ENCODE peak calls at places on chromosomes 4 and X, in eight cellular contexts. One of them, this sample, is unnamed.

GRCh38 chr4:67616478-67616877 is 58.0 kb downstream of the STAP1 start:
- DNase-seq in endothelial cell of umbilical vein: peak; percentile 13
- DNase-seq in GM12878: no peak
- DNase-seq in HCT116: no peak
- DNase-seq in HepG2: no peak
- DNase-seq in GM23338: no peak
- DNase-seq in H1: no peak
- DNase-seq in K562: no peak
- DNase-seq in this sample: no peak

GRCh38 chr4:10981611-10982010 is 297.0 kb upstream of the CLNK start:
- DNase-seq in H1: no peak
- DNase-seq in endothelial cell of umbilical vein: no peak
- DNase-seq in GM23338: peak; percentile 28
- DNase-seq in HepG2: no peak
- DNase-seq in HCT116: no peak
- DNase-seq in GM12878: no peak
- DNase-seq in K562: no peak
- DNase-seq in this sample: no peak

GRCh38 chr4:4206204-4206603 is 20.5 kb downstream of the OTOP1 start:
- DNase-seq in GM23338: no peak
- DNase-seq in GM12878: no peak
- DNase-seq in HepG2: no peak
- DNase-seq in H1: no peak
- DNase-seq in HCT116: peak; percentile 10
- DNase-seq in endothelial cell of umbilical vein: no peak
- DNase-seq in K562: no peak
- DNase-seq in this sample: no peak

GRCh38 chr4:8350326-8350725 is 80.8 kb downstream of the HTRA3 start:
- DNase-seq in K562: no peak
- DNase-seq in GM23338: no peak
- DNase-seq in HCT116: no peak
- DNase-seq in HepG2: no peak
- DNase-seq in H1: no peak
- DNase-seq in GM12878: no peak
- DNase-seq in endothelial cell of umbilical vein: no peak
- DNase-seq in this sample: no peak

GRCh38 chr4:16686195-16686594 is 212.2 kb downstream of the LDB2 start:
- DNase-seq in H1: no peak
- DNase-seq in HepG2: no peak
- DNase-seq in endothelial cell of umbilical vein: peak; percentile 82
- DNase-seq in HCT116: no peak
- DNase-seq in GM12878: no peak
- DNase-seq in GM23338: no peak
- DNase-seq in K562: no peak
- DNase-seq in this sample: no peak

GRCh38 chr4:184752496-184753275 is 18.8 kb upstream of the CENPU start:
- DNase-seq in HepG2: no peak
- DNase-seq in GM23338: no peak
- DNase-seq in HCT116: no peak
- DNase-seq in endothelial cell of umbilical vein: no peak
- DNase-seq in GM12878: no peak
- DNase-seq in H1: no peak
- DNase-seq in K562: no peak
- DNase-seq in this sample: no peak

GRCh38 chrX:65406532-65406931 is 128.1 kb downstream of the LAS1L start:
- DNase-seq in GM12878: no peak
- DNase-seq in GM23338: peak; percentile 23
- DNase-seq in H1: no peak
- DNase-seq in HepG2: no peak
- DNase-seq in endothelial cell of umbilical vein: no peak
- DNase-seq in K562: no peak
- DNase-seq in HCT116: no peak
- DNase-seq in this sample: no peak

GRCh38 chrX:17559728-17560379 is 177.4 kb upstream of the SCML1 start:
- DNase-seq in HCT116: peak; percentile 42
- DNase-seq in endothelial cell of umbilical vein: peak; percentile 59
- DNase-seq in K562: no peak
- DNase-seq in HepG2: no peak
- DNase-seq in GM23338: peak; percentile 38
- DNase-seq in GM12878: no peak
- DNase-seq in H1: no peak
- DNase-seq in this sample: no peak

GRCh38 chrX:131778269-131779218 is 234.7 kb downstream of the OR13H1 start:
- DNase-seq in GM23338: no peak
- DNase-seq in endothelial cell of umbilical vein: no peak
- DNase-seq in HCT116: no peak
- DNase-seq in H1: no peak
- DNase-seq in GM12878: peak; percentile 82
- DNase-seq in HepG2: no peak
- DNase-seq in K562: no peak
- DNase-seq in this sample: peak; percentile 67

DNA sequence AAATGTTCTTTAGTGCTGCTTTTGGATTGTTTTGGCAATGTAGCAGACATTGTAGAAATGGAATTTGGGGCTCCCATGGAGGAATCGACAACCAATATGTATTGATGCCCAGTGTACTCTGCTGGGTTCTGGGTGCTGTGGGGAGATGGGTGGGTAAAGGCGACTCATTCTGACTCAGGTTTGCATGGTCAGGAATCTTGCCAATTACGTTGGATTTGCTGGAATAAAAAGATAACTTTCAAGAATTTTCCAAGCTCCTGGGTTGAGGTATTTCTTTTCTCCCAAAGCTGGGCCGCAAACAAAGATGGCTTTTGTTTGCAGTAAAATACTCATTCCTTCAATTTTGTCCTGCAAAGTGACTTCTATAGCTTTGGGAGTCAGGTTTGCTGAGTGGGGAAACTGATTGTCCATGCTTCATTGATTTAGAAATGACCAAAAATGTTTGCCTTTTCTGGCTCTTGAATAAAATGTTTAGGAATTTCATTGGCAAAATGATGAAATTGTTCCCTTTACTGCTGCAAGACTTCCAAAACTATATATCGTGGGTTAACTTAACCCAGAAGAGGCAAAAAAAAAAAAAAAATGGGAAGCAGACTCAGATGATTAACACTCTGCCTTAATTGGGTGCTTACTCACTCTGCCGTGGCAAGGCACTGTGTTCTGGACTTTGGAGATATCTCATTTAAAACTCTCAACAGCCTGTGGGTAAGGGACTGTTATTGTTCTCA is 57.0 kb downstream of the RTL9 start:
- DNase-seq in GM23338: no peak
- DNase-seq in H1: no peak
- DNase-seq in HepG2: no peak
- DNase-seq in endothelial cell of umbilical vein: no peak
- DNase-seq in GM12878: no peak
- DNase-seq in HCT116: no peak
- DNase-seq in K562: no peak
- DNase-seq in this sample: no peak
- H3K4me2 ChIP-seq in GM23338: no peak overlapping the region
- H3K4me2 ChIP-seq in H1: no peak overlapping the region
- H3K4me2 ChIP-seq in HepG2: no peak overlapping the region
- H3K4me2 ChIP-seq in endothelial cell of umbilical vein: no peak overlapping the region
- H3K4me2 ChIP-seq in GM12878: no peak overlapping the region
- H3K4me2 ChIP-seq in HCT116: peak overlapping the region; percentile 27
- H3K4me2 ChIP-seq in K562: no peak overlapping the region
- H3K4me2 ChIP-seq in this sample: no peak overlapping the region

DNA sequence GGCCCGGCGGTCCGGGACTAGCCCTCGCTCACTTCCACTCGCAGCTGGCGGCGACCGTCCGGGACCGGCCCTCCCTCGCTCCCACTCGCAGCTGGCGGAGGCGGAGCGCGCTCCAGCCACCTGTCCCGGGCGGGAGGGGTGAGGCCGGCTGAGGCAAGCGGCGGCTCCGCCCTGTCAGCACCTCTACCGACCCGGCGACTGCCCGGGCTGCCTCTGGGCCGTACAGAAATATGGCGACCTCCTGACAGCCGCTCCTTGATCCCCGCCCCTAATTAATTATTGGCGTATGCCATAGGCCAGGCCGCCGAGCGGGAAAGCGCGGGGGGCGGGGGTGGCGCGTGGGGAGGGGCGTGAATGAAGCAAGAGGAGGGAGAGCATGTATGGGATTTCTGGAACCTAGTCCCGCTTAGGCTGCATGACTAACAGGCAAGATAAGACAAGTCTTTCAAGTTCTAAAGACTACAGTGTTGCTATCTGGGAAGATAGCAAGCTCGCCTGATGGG is at the start of gene MORC4:
- DNase-seq in K562: peak; percentile 3
- DNase-seq in GM12878: no peak
- DNase-seq in GM23338: peak; percentile 76
- DNase-seq in endothelial cell of umbilical vein: peak; percentile 72
- DNase-seq in HCT116: peak; percentile 67
- DNase-seq in H1: peak; percentile 58
- DNase-seq in HepG2: peak; percentile 65
- DNase-seq in this sample: peak; percentile 79
- TF ChIP-seq POLR2AphosphoS5 in K562: no peak
- TF ChIP-seq POLR2AphosphoS5 in GM12878: no peak
- TF ChIP-seq POLR2AphosphoS5 in GM23338: peak; percentile 55
- TF ChIP-seq POLR2AphosphoS5 in endothelial cell of umbilical vein: no peak
- TF ChIP-seq POLR2AphosphoS5 in HCT116: peak; percentile 63
- TF ChIP-seq POLR2AphosphoS5 in H1: no peak
- TF ChIP-seq POLR2AphosphoS5 in HepG2: no peak
- TF ChIP-seq POLR2AphosphoS5 in this sample: no peak

GRCh38 chr4:80202784-80203553 is 5.7 kb downstream of the PRDM8 start:
- DNase-seq in HCT116: no peak
- DNase-seq in endothelial cell of umbilical vein: peak; percentile 37
- DNase-seq in HepG2: no peak
- DNase-seq in K562: no peak
- DNase-seq in H1: no peak
- DNase-seq in GM23338: peak; percentile 62
- DNase-seq in GM12878: no peak
- DNase-seq in this sample: no peak
- H3K4me2 ChIP-seq in HCT116: no peak overlapping the region
- H3K4me2 ChIP-seq in endothelial cell of umbilical vein: peak overlapping the region; percentile 55
- H3K4me2 ChIP-seq in HepG2: no peak overlapping the region
- H3K4me2 ChIP-seq in K562: no peak overlapping the region
- H3K4me2 ChIP-seq in H1: peak overlapping the region; percentile 59
- H3K4me2 ChIP-seq in GM23338: peak overlapping the region; percentile 81
- H3K4me2 ChIP-seq in GM12878: peak overlapping the region; percentile 92
- H3K4me2 ChIP-seq in this sample: no peak overlapping the region

GRCh38 chr4:83686166-83686565 is 150.3 kb downstream of the GPAT3 start:
- DNase-seq in H1: no peak
- DNase-seq in HCT116: no peak
- DNase-seq in K562: no peak
- DNase-seq in HepG2: no peak
- DNase-seq in GM23338: no peak
- DNase-seq in endothelial cell of umbilical vein: peak; percentile 16
- DNase-seq in GM12878: no peak
- DNase-seq in this sample: no peak
- TF ChIP-seq POLR2AphosphoS5 in H1: no peak
- TF ChIP-seq POLR2AphosphoS5 in HCT116: no peak
- TF ChIP-seq POLR2AphosphoS5 in K562: no peak
- TF ChIP-seq POLR2AphosphoS5 in HepG2: no peak
- TF ChIP-seq POLR2AphosphoS5 in GM23338: no peak
- TF ChIP-seq POLR2AphosphoS5 in endothelial cell of umbilical vein: no peak
- TF ChIP-seq POLR2AphosphoS5 in GM12878: no peak
- TF ChIP-seq POLR2AphosphoS5 in this sample: no peak

GRCh38 chr4:125358453-125358852 is 43.7 kb downstream of the FAT4 start:
- DNase-seq in GM23338: peak; percentile 28
- DNase-seq in HCT116: no peak
- DNase-seq in K562: no peak
- DNase-seq in HepG2: no peak
- DNase-seq in endothelial cell of umbilical vein: no peak
- DNase-seq in H1: no peak
- DNase-seq in GM12878: no peak
- DNase-seq in this sample: no peak
- H3K4me2 ChIP-seq in GM23338: peak overlapping the region; percentile 1
- H3K4me2 ChIP-seq in HCT116: no peak overlapping the region
- H3K4me2 ChIP-seq in K562: no peak overlapping the region
- H3K4me2 ChIP-seq in HepG2: no peak overlapping the region
- H3K4me2 ChIP-seq in endothelial cell of umbilical vein: no peak overlapping the region
- H3K4me2 ChIP-seq in H1: peak overlapping the region; percentile 33
- H3K4me2 ChIP-seq in GM12878: no peak overlapping the region
- H3K4me2 ChIP-seq in this sample: no peak overlapping the region

GRCh38 chr4:173404296-173404865 is 5.5 kb upstream of the SCRG1 start:
- DNase-seq in GM23338: no peak
- DNase-seq in GM12878: no peak
- DNase-seq in endothelial cell of umbilical vein: no peak
- DNase-seq in K562: no peak
- DNase-seq in HCT116: no peak
- DNase-seq in H1: no peak
- DNase-seq in HepG2: no peak
- DNase-seq in this sample: no peak
- TF ChIP-seq POLR2AphosphoS5 in GM23338: no peak
- TF ChIP-seq POLR2AphosphoS5 in GM12878: no peak
- TF ChIP-seq POLR2AphosphoS5 in endothelial cell of umbilical vein: no peak
- TF ChIP-seq POLR2AphosphoS5 in K562: no peak
- TF ChIP-seq POLR2AphosphoS5 in HCT116: no peak
- TF ChIP-seq POLR2AphosphoS5 in H1: no peak
- TF ChIP-seq POLR2AphosphoS5 in HepG2: no peak
- TF ChIP-seq POLR2AphosphoS5 in this sample: no peak

GRCh38 chr4:105162123-105162796 is 15.6 kb downstream of the TET2 start:
- DNase-seq in GM23338: peak; percentile 45
- DNase-seq in HepG2: no peak
- DNase-seq in HCT116: no peak
- DNase-seq in K562: peak; percentile 56
- DNase-seq in H1: no peak
- DNase-seq in endothelial cell of umbilical vein: no peak
- DNase-seq in GM12878: no peak
- DNase-seq in this sample: peak; percentile 28
- H3K4me2 ChIP-seq in GM23338: peak overlapping the region; percentile 19
- H3K4me2 ChIP-seq in HepG2: no peak overlapping the region
- H3K4me2 ChIP-seq in HCT116: no peak overlapping the region
- H3K4me2 ChIP-seq in K562: peak overlapping the region; percentile 50
- H3K4me2 ChIP-seq in H1: no peak overlapping the region
- H3K4me2 ChIP-seq in endothelial cell of umbilical vein: no peak overlapping the region
- H3K4me2 ChIP-seq in GM12878: peak overlapping the region; percentile 19
- H3K4me2 ChIP-seq in this sample: no peak overlapping the region